ENCODE peak calls at places on chromosomes 7 and 10, in seven cellular contexts. E is T-cell, H is T-helper 17 cell, K is ELR, T is dorsolateral prefrontal cortex, I is HAP-1, C is chondrocyte. O is an unnamed sample.

GRCh38 chr7:55305130-55305529 is 60.0 kb upstream of the LANCL2 start:
- DNase-seq in E (no peak), H (no peak), K (no peak), T (no peak), I (no peak), C (no peak), O (no peak)

GRCh38 chr10:6473901-6474370 is 106.1 kb downstream of the PRKCQ start:
- DNase-seq in E (no peak), H (no peak), K (peak; percentile 13), T (no peak), I (no peak), C (no peak), O (no peak)

GRCh38 chr10:123512881-123513822 is 153.0 kb upstream of the GPR26 start:
- DNase-seq in E (no peak), H (no peak), K (no peak), T (no peak), I (no peak), C (no peak), O (no peak)

GRCh38 chr7:979886-980571 is 3.0 kb upstream of the CYP2W1 start:
- DNase-seq in E (no peak), H (no peak), K (no peak), T (no peak), I (no peak), C (no peak), O (peak; percentile 50)

GRCh38 chr10:93687737-93688136 is 14.7 kb downstream of the FRA10AC1 start:
- DNase-seq in E (no peak), H (no peak), K (no peak), T (no peak), I (no peak), C (no peak), O (no peak)

GRCh38 chr10:69963835-69964710 is 88.6 kb upstream of the MACROH2A2 start:
- DNase-seq in E (no peak), H (no peak), K (no peak), T (no peak), I (no peak), C (no peak), O (no peak)

GRCh38 chr7:30836991-30837390 is 65.8 kb downstream of the MINDY4 start:
- DNase-seq in E (no peak), H (no peak), K (no peak), T (no peak), I (no peak), C (no peak), O (no peak)

GRCh38 chr7:120993575-120994191 is 5.2 kb downstream of the CPED1 start:
- DNase-seq in E (no peak), H (no peak), K (peak; percentile 75), T (no peak), I (no peak), C (no peak), O (no peak)

GRCh38 chr7:73742753-73743641 is 4.4 kb upstream of the ABHD11 start:
- DNase-seq in E (no peak), H (no peak), K (no peak), T (peak; percentile 54), I (peak; percentile 72), C (no peak), O (no peak)

GRCh38 chr10:30447125-30447799 is 13.3 kb downstream of the MAP3K8 start:
- DNase-seq in E (no peak), H (no peak), K (peak; percentile 78), T (no peak), I (no peak), C (no peak), O (no peak)

O was measured in hepatic stellate cell.